ENCODE peak calls at places on chromosomes 4 and X, in four cellular contexts. One of them, this sample, is unnamed.
A peak's percentile ranks its signal among the peaks of the same experiment; 100 is the strongest.

GRCh38 chr4:40909363-40909876 is 159.7 kb downstream of the NSUN7 start:
- DNase-seq in K562: no peak
- DNase-seq in WTC11: no peak
- DNase-seq in GM12878: no peak
- DNase-seq in this sample: no peak

GRCh38 chr4:123802082-123802658 is 405.6 kb downstream of the SPRY1 start:
- DNase-seq in WTC11: no peak
- DNase-seq in K562: no peak
- DNase-seq in GM12878: no peak
- DNase-seq in this sample: no peak

GRCh38 chrX:135257469-135257868 is 5.6 kb downstream of the ETDA start:
- DNase-seq in K562: no peak
- DNase-seq in WTC11: no peak
- DNase-seq in GM12878: no peak
- DNase-seq in this sample: no peak

GRCh38 chrX:8868070-8868795 is 67.0 kb upstream of the FAM9A start:
- DNase-seq in K562: no peak
- DNase-seq in WTC11: no peak
- DNase-seq in GM12878: no peak
- DNase-seq in this sample: no peak

GRCh38 chr4:137961051-137961438 is 281.1 kb downstream of the SLC7A11 start:
- DNase-seq in WTC11: no peak
- DNase-seq in GM12878: no peak
- DNase-seq in K562: no peak
- DNase-seq in this sample: no peak

GRCh38 chr4:38154681-38155588 is 194.7 kb downstream of the PTTG2 start:
- DNase-seq in WTC11: no peak
- DNase-seq in K562: no peak
- DNase-seq in GM12878: no peak
- DNase-seq in this sample: no peak

GRCh38 chrX:129876734-129877395 is 29.1 kb upstream of the UTP14A start:
- DNase-seq in WTC11: no peak
- DNase-seq in K562: no peak
- DNase-seq in GM12878: no peak
- DNase-seq in this sample: peak; percentile 78

GRCh38 chrX:45668686-45669443 is 468.2 kb upstream of the DIPK2B start:
- DNase-seq in GM12878: no peak
- DNase-seq in K562: no peak
- DNase-seq in WTC11: no peak
- DNase-seq in this sample: no peak

GRCh38 chr4:86107112-86107511 is 252.7 kb downstream of the MAPK10 start:
- DNase-seq in K562: no peak
- DNase-seq in WTC11: no peak
- DNase-seq in GM12878: no peak
- DNase-seq in this sample: no peak

GRCh38 chrX:97398030-97398551 is 514.4 kb downstream of the RPA4 start:
- DNase-seq in K562: no peak
- DNase-seq in WTC11: no peak
- DNase-seq in GM12878: peak; percentile 55
- DNase-seq in this sample: no peak

GRCh38 chrX:50470103-50471031 is at the start of gene DGKK:
- DNase-seq in K562: no peak
- DNase-seq in GM12878: no peak
- DNase-seq in WTC11: peak; percentile 69
- DNase-seq in this sample: peak; percentile 67

GRCh38 chr4:102317459-102317858 is 27.8 kb downstream of the SLC39A8 start:
- DNase-seq in WTC11: no peak
- DNase-seq in GM12878: no peak
- DNase-seq in K562: no peak
- DNase-seq in this sample: no peak

GRCh38 chrX:27132851-27133250 is 330.3 kb downstream of the PPP4R3C start:
- DNase-seq in K562: no peak
- DNase-seq in GM12878: no peak
- DNase-seq in WTC11: no peak
- DNase-seq in this sample: no peak

GRCh38 chr4:143771269-143771668 is 70.8 kb upstream of the FREM3 start:
- DNase-seq in GM12878: no peak
- DNase-seq in WTC11: no peak
- DNase-seq in K562: no peak
- DNase-seq in this sample: no peak

GRCh38 chr4:64897683-64898082 is 488.4 kb upstream of the TECRL start:
- DNase-seq in K562: no peak
- DNase-seq in GM12878: no peak
- DNase-seq in WTC11: no peak
- DNase-seq in this sample: no peak

GRCh38 chrX:111444881-111445280 is 32.9 kb upstream of the DCX start:
- DNase-seq in K562: no peak
- DNase-seq in WTC11: no peak
- DNase-seq in GM12878: no peak
- DNase-seq in this sample: no peak

GRCh38 chrX:45351478-45351877 is 150.8 kb upstream of the DIPK2B start:
- DNase-seq in WTC11: no peak
- DNase-seq in GM12878: no peak
- DNase-seq in K562: no peak
- DNase-seq in this sample: no peak

GRCh38 chr4:40629401-40630334 is at the start of gene RBM47:
- DNase-seq in WTC11: peak; percentile 83
- DNase-seq in K562: no peak
- DNase-seq in GM12878: no peak
- DNase-seq in this sample: no peak

GRCh38 chr4:110850461-110851447 is 227.9 kb upstream of the PITX2 start:
- DNase-seq in GM12878: no peak
- DNase-seq in WTC11: peak; percentile 11
- DNase-seq in K562: no peak
- DNase-seq in this sample: no peak

GRCh38 chrX:16838202-16839066 is 31.7 kb downstream of the RBBP7 start:
- DNase-seq in GM12878: no peak
- DNase-seq in WTC11: no peak
- DNase-seq in K562: no peak
- DNase-seq in this sample: no peak

GRCh38 chr4:142463195-142463594 is 382.9 kb downstream of the INPP4B start:
- DNase-seq in WTC11: no peak
- DNase-seq in GM12878: no peak
- DNase-seq in K562: no peak
- DNase-seq in this sample: no peak

GRCh38 chr4:140757220-140757607 is 1.0 kb upstream of the TBC1D9 start:
- DNase-seq in WTC11: no peak
- DNase-seq in K562: no peak
- DNase-seq in GM12878: no peak
- DNase-seq in this sample: no peak

GRCh38 chrX:103756736-103757135 is 19.9 kb upstream of the PLP1 start:
- DNase-seq in K562: no peak
- DNase-seq in GM12878: no peak
- DNase-seq in WTC11: no peak
- DNase-seq in this sample: no peak

GRCh38 chr4:186787536-186787935 is 63.9 kb upstream of the FAT1 start:
- DNase-seq in K562: no peak
- DNase-seq in GM12878: no peak
- DNase-seq in WTC11: no peak
- DNase-seq in this sample: no peak

GRCh38 chr4:169720529-169720928 is 37.2 kb downstream of the HPF1 start:
- DNase-seq in K562: no peak
- DNase-seq in GM12878: no peak
- DNase-seq in WTC11: no peak
- DNase-seq in this sample: no peak

GRCh38 chr4:169716677-169717076 is 41.1 kb downstream of the HPF1 start:
- DNase-seq in WTC11: no peak
- DNase-seq in K562: no peak
- DNase-seq in GM12878: no peak
- DNase-seq in this sample: no peak
- TF ChIP-seq CREM in WTC11: no peak
- TF ChIP-seq CREM in K562: no peak
- TF ChIP-seq CREM in GM12878: no peak
- TF ChIP-seq CREM in this sample: no peak

DNA sequence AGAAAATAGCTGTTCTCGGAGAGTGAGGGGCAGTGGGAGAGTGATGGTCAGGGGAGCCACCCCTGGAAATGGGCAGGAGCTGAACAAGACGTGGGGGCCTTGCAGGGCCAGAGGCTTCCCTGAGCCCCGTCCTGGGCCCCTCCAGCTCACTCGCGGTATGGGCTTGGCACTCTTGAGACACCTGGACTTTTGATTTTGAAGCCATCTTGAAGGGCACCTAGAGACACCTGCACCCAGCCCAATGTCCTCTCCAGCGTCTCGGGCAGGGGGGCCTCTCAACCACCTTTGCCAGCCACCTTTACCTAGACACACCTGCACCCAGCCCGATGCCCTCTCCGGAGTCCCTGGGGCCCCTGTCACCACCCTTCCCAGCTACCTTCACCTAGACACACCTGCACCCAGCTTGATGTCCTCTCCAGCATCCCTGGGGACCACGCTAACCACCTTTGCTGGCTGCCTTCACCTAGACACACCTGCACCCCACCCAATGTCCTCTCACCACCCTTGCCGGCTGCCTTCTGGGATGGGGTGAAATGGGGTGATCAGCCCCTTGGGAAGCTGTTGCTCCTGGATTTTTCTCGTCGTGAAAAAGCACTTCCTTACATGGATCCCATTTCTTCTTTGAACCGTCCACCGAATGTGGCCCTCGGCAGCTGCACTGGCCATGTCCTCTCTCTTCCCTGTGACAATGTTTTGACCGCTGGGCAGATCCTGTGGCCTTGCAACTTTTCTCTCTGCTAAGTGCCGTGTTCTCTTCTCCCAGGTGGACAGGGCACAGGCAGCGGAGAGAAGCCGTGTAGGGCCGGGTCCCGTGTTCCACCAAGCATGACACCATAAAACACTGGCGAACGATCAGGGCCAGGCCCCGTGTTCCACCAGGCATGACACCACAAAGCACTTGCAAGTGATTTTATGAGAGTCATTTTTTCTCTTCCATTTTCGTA is 47.5 kb downstream of the CPZ start:
- DNase-seq in K562: no peak
- DNase-seq in WTC11: peak; percentile 4
- DNase-seq in GM12878: no peak
- DNase-seq in this sample: no peak
- TF ChIP-seq CREM in K562: no peak
- TF ChIP-seq CREM in WTC11: no peak
- TF ChIP-seq CREM in GM12878: no peak
- TF ChIP-seq CREM in this sample: no peak

GRCh38 chr4:25178838-25179261 is 18.6 kb upstream of the SEPSECS start:
- DNase-seq in K562: no peak
- DNase-seq in WTC11: no peak
- DNase-seq in GM12878: no peak
- DNase-seq in this sample: peak; percentile 85
- TF ChIP-seq CREM in K562: no peak
- TF ChIP-seq CREM in WTC11: no peak
- TF ChIP-seq CREM in GM12878: no peak
- TF ChIP-seq CREM in this sample: no peak

GRCh38 chrX:151902813-151903591 is 9.7 kb upstream of the MAGEA4 start:
- DNase-seq in GM12878: no peak
- DNase-seq in WTC11: no peak
- DNase-seq in K562: no peak
- DNase-seq in this sample: peak; percentile 2
- TF ChIP-seq CREM in GM12878: no peak
- TF ChIP-seq CREM in WTC11: no peak
- TF ChIP-seq CREM in K562: no peak
- TF ChIP-seq CREM in this sample: no peak

This sample was measured in HepG2.